ENCODE peak calls at places on chromosomes 6 and 20, in nine cellular contexts. L is NCI-H1694; V is progenitor cell of endocrine pancreas; D is stomach; O is right atrium auricular region; P is C1 segment of cervical spinal cord; U is central memory CD4-positive, alpha-beta T cell; C is iPS DF 6.9; N is AG20443. Z is an unnamed sample.

GRCh38 chr6:93790976-93791375 is 371.6 kb upstream of the EPHA7 start:
- DNase-seq in L (no peak), V (no peak), D (no peak), O (no peak), P (no peak), U (no peak), C (no peak), N (no peak), Z (no peak)

GRCh38 chr6:53115741-53116140 is 32.9 kb downstream of the GCM1 start:
- DNase-seq in L (no peak), V (no peak), D (no peak), O (no peak), P (no peak), U (no peak), C (no peak), N (no peak), Z (no peak)

GRCh38 chr20:43844778-43845614 is 69.7 kb upstream of the TOX2 start:
- DNase-seq in L (no peak), V (no peak), D (no peak), O (no peak), P (no peak), U (no peak), C (no peak), N (peak; percentile 79), Z (no peak)

GRCh38 chr20:51096571-51097267 is 73.8 kb upstream of the KCNG1 start:
- DNase-seq in L (no peak), V (no peak), D (no peak), O (no peak), P (no peak), U (no peak), C (no peak), N (no peak), Z (no peak)

GRCh38 chr20:10217517-10218410 is 866 bp upstream of the SNAP25 start:
- DNase-seq in L (no peak), V (peak; percentile 32), D (no peak), O (peak; percentile 83), P (peak; percentile 61), U (no peak), C (no peak), N (peak; percentile 48), Z (no peak)

GRCh38 chr20:63972312-63973159 is 2.8 kb upstream of the ZNF512B start:
- DNase-seq in L (no peak), V (no peak), D (no peak), O (no peak), P (no peak), U (no peak), C (no peak), N (no peak), Z (peak; percentile 90)

GRCh38 chr20:20371681-20372080 is 3.8 kb downstream of the INSM1 start:
- DNase-seq in L (no peak), V (no peak), D (no peak), O (no peak), P (no peak), U (no peak), C (no peak), N (no peak), Z (no peak)

GRCh38 chr20:22698443-22698842 is 114.1 kb upstream of the FOXA2 start:
- DNase-seq in L (no peak), V (no peak), D (no peak), O (no peak), P (no peak), U (no peak), C (no peak), N (no peak), Z (peak; percentile 79)

GRCh38 chr6:47414517-47415167 is 62.9 kb upstream of the CD2AP start:
- DNase-seq in L (no peak), V (no peak), D (no peak), O (no peak), P (no peak), U (peak; percentile 47), C (no peak), N (peak; percentile 45), Z (no peak)

GRCh38 chr6:158047120-158047518 is 65.5 kb downstream of the SYNJ2 start:
- DNase-seq in L (no peak), V (no peak), D (no peak), O (no peak), P (peak; percentile 28), U (no peak), C (no peak), N (peak; percentile 40), Z (no peak)

GRCh38 chr20:49136817-49137571 is 51.1 kb downstream of the STAU1 start:
- DNase-seq in L (no peak), V (no peak), D (no peak), O (no peak), P (no peak), U (no peak), C (no peak), N (no peak), Z (no peak)

GRCh38 chr6:155030148-155030720 is 35.1 kb downstream of the TIAM2 start:
- DNase-seq in L (no peak), V (no peak), D (no peak), O (no peak), P (no peak), U (no peak), C (no peak), N (peak; percentile 41), Z (no peak)

GRCh38 chr6:44235269-44235668 is 11.6 kb upstream of the HSP90AB1 start:
- DNase-seq in L (no peak), V (no peak), D (no peak), O (no peak), P (no peak), U (no peak), C (no peak), N (no peak), Z (no peak)